ENCODE peak calls at places on chromosomes 3 and 15, in four cellular contexts. E is esophagus muscularis mucosa, H is uterus, G is thoracic aorta. W is an unnamed sample. For H3K4me1, the result is how much of the 10 kb centered on the place peaks cover.

GRCh38 chr3:196141866-196142673 is 60.2 kb upstream of the TFRC start:
- DNase-seq in E (no peak), H (no peak), G (no peak), W (no peak)

GRCh38 chr3:195100903-195101591 is 169.9 kb downstream of the XXYLT1 start:
- DNase-seq in E (no peak), H (no peak), G (no peak), W (peak)

GRCh38 chr15:65870889-65871533 is 1.7 kb downstream of the RAB11A start:
- DNase-seq in E (no peak), H (no peak), G (no peak), W (no peak)

GRCh38 chr3:23954144-23954543 is 9.1 kb downstream of the NR1D2 start:
- DNase-seq in E (no peak), H (no peak), G (no peak), W (no peak)

GRCh38 chr3:14516738-14517345 is 23.3 kb downstream of the GRIP2 start:
- DNase-seq in E (no peak), H (peak), G (no peak), W (no peak)

GRCh38 chr3:30609930-30610701 is 3.7 kb downstream of the TGFBR2 start:
- DNase-seq in E (no peak), H (no peak), G (no peak), W (no peak)

GRCh38 chr3:31300802-31301443 is 231.8 kb upstream of the STT3B start:
- DNase-seq in E (no peak), H (no peak), G (no peak), W (no peak)

GRCh38 chr3:196941846-196942225 is 492 bp downstream of the NCBP2 start:
- DNase-seq in E (no peak), H (peak), G (no peak), W (peak)

GRCh38 chr15:79815468-79815867 is 81.3 kb downstream of the MTHFS start:
- DNase-seq in E (no peak), H (no peak), G (no peak), W (peak)

GRCh38 chr15:78291698-78292097 is 7.7 kb downstream of the SKIC8 start:
- DNase-seq in E (no peak), H (no peak), G (no peak), W (no peak)

GRCh38 chr15:90205050-90205848 is 4.1 kb downstream of the SEMA4B start:
- DNase-seq in E (no peak), H (no peak), G (no peak), W (no peak)
- H3K4me1 ChIP-seq in E (half or more), H (under half), G (under half), W (half or more)

GRCh38 chr15:40564591-40565332 is at the start of gene CCDC32:
- DNase-seq in E (peak), H (peak), G (peak), W (peak)

GRCh38 chr15:40569139-40569953 is at the start of gene RPUSD2:
- DNase-seq in E (peak), H (peak), G (peak), W (peak)

GRCh38 chr15:40562691-40563090 is 2.2 kb downstream of the CCDC32 start:
- DNase-seq in E (no peak), H (no peak), G (no peak), W (no peak)

GRCh38 chr15:40565333-40566238 is 744 bp upstream of the CCDC32 start:
- DNase-seq in E (no peak), H (no peak), G (no peak), W (no peak)

GRCh38 chr15:40567111-40567510 is 2.0 kb upstream of the RPUSD2 start:
- DNase-seq in E (no peak), H (no peak), G (no peak), W (no peak)
- TF ChIP-seq CTCF in E (no peak), H (no peak), G (no peak), W (no peak)

GRCh38 chr3:136939489-136939888 is 18.3 kb upstream of the IL20RB start:
- DNase-seq in E (no peak), H (no peak), G (no peak), W (no peak)
- H3K4me1 ChIP-seq in E (half or more), H (under half), G (under half), W (half or more)

GRCh38 chr3:46481636-46482035 is 16.1 kb upstream of the RTP3 start:
- DNase-seq in E (no peak), H (no peak), G (no peak), W (no peak)

GRCh38 chr3:46484911-46485696 is 12.7 kb upstream of the RTP3 start:
- DNase-seq in E (no peak), H (no peak), G (no peak), W (no peak)

GRCh38 chr3:46482632-46483311 is 15.0 kb upstream of the RTP3 start:
- DNase-seq in E (no peak), H (no peak), G (no peak), W (no peak)

GRCh38 chr3:46484388-46484787 is 13.4 kb upstream of the RTP3 start:
- DNase-seq in E (no peak), H (no peak), G (no peak), W (no peak)

GRCh38 chr3:46483799-46484198 is 14.0 kb upstream of the RTP3 start:
- DNase-seq in E (no peak), H (no peak), G (no peak), W (no peak)
- TF ChIP-seq CTCF in E (no peak), H (no peak), G (no peak), W (peak)

DNA sequence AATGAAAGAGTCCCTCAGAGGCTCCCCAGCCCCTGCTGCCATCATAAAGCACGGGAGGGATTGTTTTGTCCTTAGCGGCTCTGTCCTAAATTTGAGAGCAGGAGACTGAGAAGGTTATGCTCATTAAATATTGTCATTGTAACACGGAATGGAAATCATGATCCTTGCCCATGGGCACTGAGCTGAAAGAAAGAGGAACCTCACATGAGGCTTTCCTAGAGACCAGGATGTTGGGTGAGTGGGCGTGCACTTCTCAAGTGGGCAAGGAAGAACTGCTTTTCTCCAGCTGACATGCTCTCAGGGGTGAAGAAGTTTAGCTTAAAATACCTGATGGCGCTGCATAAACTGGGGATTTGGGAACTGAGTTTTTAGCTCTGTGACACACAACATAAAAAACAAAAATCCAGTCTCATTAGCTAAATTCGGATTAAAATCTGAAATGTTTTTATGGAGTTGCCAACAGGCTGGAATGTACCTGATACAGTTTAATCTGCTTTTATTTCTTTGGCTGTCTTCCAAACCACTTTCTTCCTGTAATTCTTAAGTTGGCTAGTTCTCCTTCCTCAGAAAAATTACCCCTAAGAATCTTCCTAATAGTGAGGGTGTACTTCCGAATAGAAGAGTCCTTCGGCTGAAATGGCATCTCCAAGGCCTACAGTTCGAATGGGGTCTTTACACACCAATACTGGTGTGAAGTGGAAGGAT is 31.7 kb downstream of the ADPGK start:
- DNase-seq in E (peak), H (no peak), G (no peak), W (peak)
- H3K4me1 ChIP-seq in E (under half), H (under half), G (under half), W (under half)

DNA sequence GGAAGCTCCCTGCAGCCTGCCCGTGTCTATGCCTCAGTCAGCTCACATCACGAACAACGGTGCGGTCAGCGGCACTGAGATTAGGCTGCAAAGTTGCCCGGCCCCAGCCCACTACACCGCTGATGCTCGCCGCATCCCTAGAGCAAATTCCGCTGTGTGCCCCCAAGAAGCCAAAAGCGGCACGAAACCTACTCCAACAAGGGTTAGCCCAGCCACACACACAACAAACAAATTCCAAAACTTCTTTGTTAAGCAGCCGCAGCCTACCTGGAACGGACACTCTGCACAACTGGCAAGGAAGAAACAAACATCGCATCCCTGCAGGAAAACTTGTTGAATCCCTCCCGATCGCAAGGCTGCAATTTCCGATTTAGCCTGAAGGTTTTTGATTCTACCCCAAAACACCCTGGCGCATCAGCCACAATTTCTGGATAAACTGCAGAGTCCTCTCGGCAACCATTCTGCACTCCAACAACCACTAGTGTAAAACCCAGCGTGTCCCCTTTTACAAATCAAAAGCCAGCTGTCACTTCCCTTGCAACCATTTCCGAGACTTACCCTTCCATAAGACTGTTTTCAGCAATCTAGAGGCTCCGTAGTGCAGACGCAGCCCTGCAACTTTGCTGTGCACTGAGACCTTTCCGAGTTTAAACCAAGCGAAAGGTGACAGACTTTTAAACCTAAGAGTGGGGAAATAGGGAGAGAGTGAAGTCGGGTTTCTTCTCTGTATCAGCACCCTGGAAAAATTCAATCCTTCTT is 425 bp downstream of the ROBO1 start:
- DNase-seq in E (no peak), H (no peak), G (no peak), W (no peak)
- TF ChIP-seq CTCF in E (no peak), H (no peak), G (no peak), W (no peak)

GRCh38 chr3:119359476-119359998 is 65.4 kb downstream of the ARHGAP31 start:
- DNase-seq in E (no peak), H (no peak), G (no peak), W (no peak)
- H3K4me1 ChIP-seq in E (under half), H (under half), G (under half), W (half or more)

GRCh38 chr3:58752168-58752567 is 85.6 kb upstream of the FAM3D start:
- DNase-seq in E (no peak), H (no peak), G (no peak), W (no peak)
- TF ChIP-seq CTCF in E (no peak), H (no peak), G (no peak), W (no peak)

GRCh38 chr3:73839032-73839431 is 214.3 kb upstream of the PDZRN3 start:
- DNase-seq in E (no peak), H (no peak), G (no peak), W (no peak)

GRCh38 chr3:73832426-73832825 is 207.7 kb upstream of the PDZRN3 start:
- DNase-seq in E (no peak), H (peak), G (no peak), W (no peak)

GRCh38 chr3:73835945-73836344 is 211.2 kb upstream of the PDZRN3 start:
- DNase-seq in E (no peak), H (no peak), G (no peak), W (no peak)
- H3K4me1 ChIP-seq in E (under half), H (under half), G (under half), W (under half)